ENCODE peak calls at places on chromosomes 2 and 18, in nine cellular contexts. V, F, L, Y, Z, C, D, N and K are unnamed samples.

GRCh38 chr2:42195559-42195958 is 26.4 kb downstream of the EML4 start:
- DNase-seq in V (peak), F (no peak), L (peak), Y (no peak), Z (no peak), C (no peak), D (no peak), N (no peak), K (peak)

GRCh38 chr2:121886059-121886458 is 130.6 kb downstream of the TSN start:
- DNase-seq in V (no peak), F (no peak), L (no peak), Y (no peak), Z (no peak), C (no peak), D (no peak), N (no peak), K (no peak)

GRCh38 chr2:1891147-1891546 is 146.8 kb upstream of the PXDN start:
- DNase-seq in V (no peak), F (no peak), L (no peak), Y (no peak), Z (no peak), C (no peak), D (peak), N (no peak), K (peak)

GRCh38 chr18:28115149-28115550 is 61.8 kb downstream of the CDH2 start:
- DNase-seq in V (peak), F (no peak), L (peak), Y (no peak), Z (peak), C (no peak), D (no peak), N (no peak), K (no peak)

GRCh38 chr2:215506604-215506990 is 70.7 kb upstream of the FN1 start:
- DNase-seq in V (no peak), F (no peak), L (no peak), Y (no peak), Z (no peak), C (no peak), D (no peak), N (no peak), K (no peak)

GRCh38 chr2:181457121-181457740 is at the start of gene ITGA4:
- DNase-seq in V (peak), F (peak), L (peak), Y (peak), Z (no peak), C (peak), D (peak), N (peak), K (no peak)

GRCh38 chr2:152820048-152820447 is 101.6 kb downstream of the ARL6IP6 start:
- DNase-seq in V (no peak), F (no peak), L (no peak), Y (no peak), Z (no peak), C (no peak), D (no peak), N (no peak), K (no peak)

GRCh38 chr18:80247403-80247916 is at the start of gene PARD6G:
- DNase-seq in V (peak), F (peak), L (peak), Y (peak), Z (peak), C (no peak), D (peak), N (peak), K (peak)

GRCh38 chr18:35407871-35408481 is 30.8 kb upstream of the ZNF396 start:
- DNase-seq in V (peak), F (peak), L (peak), Y (peak), Z (peak), C (no peak), D (no peak), N (no peak), K (peak)

GRCh38 chr2:63834401-63834800 is 7.3 kb upstream of the UGP2 start:
- DNase-seq in V (no peak), F (no peak), L (no peak), Y (no peak), Z (no peak), C (no peak), D (no peak), N (no peak), K (no peak)